ENCODE peak calls at places on chromosomes 2 and 18, in seven cellular contexts. One of them, this sample, is unnamed.

GRCh38 chr2:202429164-202429980 is 53.2 kb downstream of the BMPR2 start:
- DNase-seq in HL-60: no peak
- DNase-seq in GM12878: no peak
- DNase-seq in A549: no peak
- DNase-seq in HCT116: no peak
- DNase-seq in HepG2: no peak
- DNase-seq in SK-N-SH: no peak
- DNase-seq in this sample: no peak

GRCh38 chr2:160043265-160043664 is 19.1 kb downstream of the PLA2R1 start:
- DNase-seq in HL-60: no peak
- DNase-seq in GM12878: no peak
- DNase-seq in A549: no peak
- DNase-seq in HCT116: no peak
- DNase-seq in HepG2: no peak
- DNase-seq in SK-N-SH: no peak
- DNase-seq in this sample: no peak

GRCh38 chr2:221908518-221908917 is 336.4 kb upstream of the EPHA4 start:
- DNase-seq in HL-60: no peak
- DNase-seq in GM12878: no peak
- DNase-seq in A549: no peak
- DNase-seq in HCT116: no peak
- DNase-seq in HepG2: no peak
- DNase-seq in SK-N-SH: no peak
- DNase-seq in this sample: no peak

GRCh38 chr2:42834161-42834560 is 41.8 kb upstream of the HAAO start:
- DNase-seq in HL-60: no peak
- DNase-seq in GM12878: no peak
- DNase-seq in A549: no peak
- DNase-seq in HCT116: no peak
- DNase-seq in HepG2: no peak
- DNase-seq in SK-N-SH: no peak
- DNase-seq in this sample: no peak

GRCh38 chr2:46695283-46695682 is 215.9 kb downstream of the TMEM247 start:
- DNase-seq in HL-60: no peak
- DNase-seq in GM12878: no peak
- DNase-seq in A549: no peak
- DNase-seq in HCT116: no peak
- DNase-seq in HepG2: no peak
- DNase-seq in SK-N-SH: no peak
- DNase-seq in this sample: no peak

GRCh38 chr18:27202771-27203170 is 17.7 kb upstream of the CHST9 start:
- DNase-seq in HL-60: no peak
- DNase-seq in GM12878: no peak
- DNase-seq in A549: no peak
- DNase-seq in HCT116: no peak
- DNase-seq in HepG2: no peak
- DNase-seq in SK-N-SH: no peak
- DNase-seq in this sample: no peak

GRCh38 chr2:38602136-38602731 is 494 bp downstream of the HNRNPLL start:
- DNase-seq in HL-60: no peak
- DNase-seq in GM12878: no peak
- DNase-seq in A549: peak
- DNase-seq in HCT116: no peak
- DNase-seq in HepG2: no peak
- DNase-seq in SK-N-SH: peak
- DNase-seq in this sample: no peak

GRCh38 chr2:191215205-191215604 is 30.0 kb upstream of the MYO1B start:
- DNase-seq in HL-60: no peak
- DNase-seq in GM12878: no peak
- DNase-seq in A549: no peak
- DNase-seq in HCT116: no peak
- DNase-seq in HepG2: no peak
- DNase-seq in SK-N-SH: no peak
- DNase-seq in this sample: no peak

GRCh38 chr2:231707625-231708049 is 688 bp upstream of the PTMA start:
- DNase-seq in HL-60: no peak
- DNase-seq in GM12878: no peak
- DNase-seq in A549: no peak
- DNase-seq in HCT116: peak
- DNase-seq in HepG2: no peak
- DNase-seq in SK-N-SH: peak
- DNase-seq in this sample: no peak

GRCh38 chr2:149487189-149487588 is 100.4 kb downstream of the MMADHC start:
- DNase-seq in HL-60: no peak
- DNase-seq in GM12878: no peak
- DNase-seq in A549: no peak
- DNase-seq in HCT116: no peak
- DNase-seq in HepG2: no peak
- DNase-seq in SK-N-SH: no peak
- DNase-seq in this sample: no peak

GRCh38 chr18:48318481-48318880 is 90.7 kb downstream of the ZBTB7C start:
- DNase-seq in HL-60: no peak
- DNase-seq in GM12878: no peak
- DNase-seq in A549: no peak
- DNase-seq in HCT116: no peak
- DNase-seq in HepG2: no peak
- DNase-seq in SK-N-SH: no peak
- DNase-seq in this sample: no peak

GRCh38 chr2:47127862-47128543 is 27.1 kb downstream of the STPG4 start:
- DNase-seq in HL-60: no peak
- DNase-seq in GM12878: no peak
- DNase-seq in A549: no peak
- DNase-seq in HCT116: no peak
- DNase-seq in HepG2: no peak
- DNase-seq in SK-N-SH: no peak
- DNase-seq in this sample: no peak

GRCh38 chr2:23625726-23626125 is 240.7 kb downstream of the KLHL29 start:
- DNase-seq in HL-60: no peak
- DNase-seq in GM12878: no peak
- DNase-seq in A549: no peak
- DNase-seq in HCT116: no peak
- DNase-seq in HepG2: no peak
- DNase-seq in SK-N-SH: no peak
- DNase-seq in this sample: no peak

GRCh38 chr2:23624915-23625314 is 239.9 kb downstream of the KLHL29 start:
- DNase-seq in HL-60: no peak
- DNase-seq in GM12878: no peak
- DNase-seq in A549: no peak
- DNase-seq in HCT116: no peak
- DNase-seq in HepG2: no peak
- DNase-seq in SK-N-SH: no peak
- DNase-seq in this sample: no peak

GRCh38 chr2:23628926-23629325 is 243.9 kb downstream of the KLHL29 start:
- DNase-seq in HL-60: no peak
- DNase-seq in GM12878: no peak
- DNase-seq in A549: no peak
- DNase-seq in HCT116: no peak
- DNase-seq in HepG2: no peak
- DNase-seq in SK-N-SH: no peak
- DNase-seq in this sample: no peak

GRCh38 chr2:23627236-23627990 is 242.4 kb downstream of the KLHL29 start:
- DNase-seq in HL-60: no peak
- DNase-seq in GM12878: no peak
- DNase-seq in A549: no peak
- DNase-seq in HCT116: no peak
- DNase-seq in HepG2: no peak
- DNase-seq in SK-N-SH: no peak
- DNase-seq in this sample: no peak

GRCh38 chr2:23626701-23627181 is 241.8 kb downstream of the KLHL29 start:
- DNase-seq in HL-60: no peak
- DNase-seq in GM12878: no peak
- DNase-seq in A549: no peak
- DNase-seq in HCT116: no peak
- DNase-seq in HepG2: no peak
- DNase-seq in SK-N-SH: no peak
- DNase-seq in this sample: no peak
- TF ChIP-seq CTCF in HL-60: no peak
- TF ChIP-seq CTCF in GM12878: no peak
- TF ChIP-seq CTCF in A549: no peak
- TF ChIP-seq CTCF in HCT116: no peak
- TF ChIP-seq CTCF in HepG2: no peak
- TF ChIP-seq CTCF in SK-N-SH: no peak
- TF ChIP-seq CTCF in this sample: no peak

GRCh38 chr2:62221141-62221540 is 25.2 kb downstream of the B3GNT2 start:
- DNase-seq in HL-60: no peak
- DNase-seq in GM12878: no peak
- DNase-seq in A549: no peak
- DNase-seq in HCT116: no peak
- DNase-seq in HepG2: peak
- DNase-seq in SK-N-SH: no peak
- DNase-seq in this sample: no peak
- TF ChIP-seq REST in HL-60: no peak
- TF ChIP-seq REST in GM12878: no peak
- TF ChIP-seq REST in A549: no peak
- TF ChIP-seq REST in HCT116: no peak
- TF ChIP-seq REST in HepG2: no peak
- TF ChIP-seq REST in SK-N-SH: no peak
- TF ChIP-seq REST in this sample: no peak

GRCh38 chr18:55243255-55243654 is 284.0 kb upstream of the CCDC68 start:
- DNase-seq in HL-60: no peak
- DNase-seq in GM12878: no peak
- DNase-seq in A549: no peak
- DNase-seq in HCT116: no peak
- DNase-seq in HepG2: no peak
- DNase-seq in SK-N-SH: no peak
- DNase-seq in this sample: no peak

GRCh38 chr18:55245200-55245599 is 285.9 kb upstream of the CCDC68 start:
- DNase-seq in HL-60: no peak
- DNase-seq in GM12878: no peak
- DNase-seq in A549: no peak
- DNase-seq in HCT116: no peak
- DNase-seq in HepG2: no peak
- DNase-seq in SK-N-SH: no peak
- DNase-seq in this sample: no peak

GRCh38 chr18:55246278-55246677 is 287.0 kb upstream of the CCDC68 start:
- DNase-seq in HL-60: no peak
- DNase-seq in GM12878: no peak
- DNase-seq in A549: no peak
- DNase-seq in HCT116: no peak
- DNase-seq in HepG2: no peak
- DNase-seq in SK-N-SH: no peak
- DNase-seq in this sample: no peak

GRCh38 chr18:55243852-55244251 is 284.6 kb upstream of the CCDC68 start:
- DNase-seq in HL-60: no peak
- DNase-seq in GM12878: no peak
- DNase-seq in A549: no peak
- DNase-seq in HCT116: no peak
- DNase-seq in HepG2: no peak
- DNase-seq in SK-N-SH: no peak
- DNase-seq in this sample: no peak

DNA sequence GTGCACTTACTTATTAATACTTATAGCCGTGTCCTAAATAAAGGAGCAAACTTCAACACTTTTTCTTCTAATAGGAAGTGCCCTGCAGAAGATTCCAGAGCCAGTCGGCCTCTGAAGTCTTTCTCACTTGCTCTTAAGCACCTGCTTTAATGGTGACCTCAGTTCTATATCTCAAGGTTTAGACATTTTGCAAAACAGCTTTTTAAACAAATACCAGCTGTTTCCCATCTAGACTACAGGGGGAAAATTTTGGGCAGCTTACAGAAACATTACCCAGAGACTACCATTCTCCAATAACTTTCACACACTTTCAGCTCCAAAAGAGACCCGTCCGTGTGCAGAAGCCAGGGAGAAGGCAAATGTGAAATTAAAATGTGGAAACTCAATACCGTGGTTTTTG is 285.3 kb upstream of the CCDC68 start:
- DNase-seq in HL-60: no peak
- DNase-seq in GM12878: no peak
- DNase-seq in A549: no peak
- DNase-seq in HCT116: no peak
- DNase-seq in HepG2: no peak
- DNase-seq in SK-N-SH: no peak
- DNase-seq in this sample: no peak
- H3K4me3 ChIP-seq in HL-60: no peak
- H3K4me3 ChIP-seq in GM12878: no peak
- H3K4me3 ChIP-seq in A549: no peak
- H3K4me3 ChIP-seq in HCT116: no peak
- H3K4me3 ChIP-seq in HepG2: no peak
- H3K4me3 ChIP-seq in SK-N-SH: no peak
- H3K4me3 ChIP-seq in this sample: no peak

DNA sequence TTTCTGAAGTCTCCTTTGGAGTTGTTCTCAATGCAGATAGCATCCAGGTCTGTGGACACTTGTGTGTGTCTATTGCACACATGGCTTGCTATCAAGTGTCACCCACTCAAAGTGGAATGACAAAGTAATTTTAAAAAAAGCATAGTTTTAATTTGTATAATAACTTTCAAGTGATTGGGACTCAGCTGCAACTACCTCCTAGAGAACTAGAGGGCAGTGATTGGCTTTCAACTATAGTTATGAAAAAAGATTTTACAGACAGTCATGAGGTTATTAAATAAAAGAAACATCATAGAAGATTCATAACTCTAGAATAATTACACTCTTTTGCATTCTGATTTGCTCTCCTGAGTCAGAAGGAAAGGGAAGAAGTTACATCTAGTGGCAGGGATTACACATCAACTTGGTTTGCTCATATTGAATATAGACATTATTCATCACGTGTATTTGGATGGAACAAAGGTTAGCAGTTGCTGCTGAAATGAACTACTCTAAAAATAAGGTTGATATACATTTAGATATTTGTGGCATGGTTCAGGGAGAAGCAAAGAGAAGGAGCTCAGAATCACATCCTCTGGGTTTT is 4.7 kb downstream of the GPR39 start:
- DNase-seq in HL-60: no peak
- DNase-seq in GM12878: no peak
- DNase-seq in A549: no peak
- DNase-seq in HCT116: no peak
- DNase-seq in HepG2: no peak
- DNase-seq in SK-N-SH: no peak
- DNase-seq in this sample: no peak
- TF ChIP-seq CTCF in HL-60: no peak
- TF ChIP-seq CTCF in GM12878: no peak
- TF ChIP-seq CTCF in A549: no peak
- TF ChIP-seq CTCF in HCT116: peak
- TF ChIP-seq CTCF in HepG2: no peak
- TF ChIP-seq CTCF in SK-N-SH: peak
- TF ChIP-seq CTCF in this sample: peak

GRCh38 chr2:236214331-236214995 is 46.3 kb upstream of the GBX2 start:
- DNase-seq in HL-60: no peak
- DNase-seq in GM12878: no peak
- DNase-seq in A549: no peak
- DNase-seq in HCT116: no peak
- DNase-seq in HepG2: no peak
- DNase-seq in SK-N-SH: no peak
- DNase-seq in this sample: no peak
- TF ChIP-seq REST in HL-60: no peak
- TF ChIP-seq REST in GM12878: no peak
- TF ChIP-seq REST in A549: no peak
- TF ChIP-seq REST in HCT116: no peak
- TF ChIP-seq REST in HepG2: no peak
- TF ChIP-seq REST in SK-N-SH: no peak
- TF ChIP-seq REST in this sample: no peak

This sample was measured in Panc1.